ENCODE peak calls at places on chromosome 19, in five cellular contexts. M, H, E, S and W are unnamed samples.

GRCh38 chr19:49423985-49424303 is 703 bp upstream of the PTH2 start:
- DNase-seq in E (no peak), S (no peak), H (no peak), M (no peak), W (no peak)

GRCh38 chr19:18021121-18021755 is 13.3 kb downstream of the ARRDC2 start:
- DNase-seq in M (peak; percentile 70), H (peak; percentile 91), S (peak; percentile 91), E (peak; percentile 95), W (peak; percentile 69)

GRCh38 chr19:3389876-3390361 is 23.5 kb downstream of the NFIC start:
- DNase-seq in H (no peak), S (no peak), M (no peak), E (peak; percentile 53), W (no peak)

GRCh38 chr19:10289836-10290438 is at the start of gene ICAM5:
- DNase-seq in S (no peak), M (no peak), E (no peak), H (no peak), W (no peak)

GRCh38 chr19:44050740-44051653 is 839 bp upstream of the ZNF223 start:
- DNase-seq in M (no peak), E (peak; percentile 8), H (peak; percentile 2), S (no peak), W (no peak)

GRCh38 chr19:19732579-19733501 is at the start of gene ZNF14:
- DNase-seq in E (peak; percentile 96), S (peak; percentile 96), H (peak; percentile 94), M (peak; percentile 88), W (peak; percentile 84)

GRCh38 chr19:51686171-51686570 is 7.0 kb upstream of the SPACA6 start:
- DNase-seq in E (peak; percentile 56), S (no peak), H (peak; percentile 20), M (no peak), W (no peak)

GRCh38 chr19:38061294-38061693 is 154.3 kb downstream of the SIPA1L3 start:
- DNase-seq in M (no peak), H (peak; percentile 81), E (peak; percentile 92), S (no peak), W (peak; percentile 79)

GRCh38 chr19:4284176-4284958 is 5.3 kb downstream of the SHD start:
- DNase-seq in E (no peak), M (no peak), S (no peak), H (peak; percentile 9), W (no peak)

GRCh38 chr19:5071579-5071978 is 102.7 kb downstream of the KDM4B start:
- DNase-seq in E (no peak), M (no peak), S (no peak), H (no peak), W (no peak)

GRCh38 chr19:6393982-6394412 is 1.0 kb upstream of the GTF2F1 start:
- DNase-seq in M (no peak), H (no peak), S (no peak), E (no peak), W (no peak)

GRCh38 chr19:8194528-8195275 is 14.5 kb upstream of the CERS4 start:
- DNase-seq in E (no peak), M (peak; percentile 49), H (no peak), S (no peak), W (no peak)

GRCh38 chr19:16166417-16166816 is 6.9 kb downstream of the CIB3 start:
- DNase-seq in M (no peak), H (no peak), E (no peak), S (no peak), W (no peak)

GRCh38 chr19:32646556-32646955 is 28.4 kb downstream of the ANKRD27 start:
- DNase-seq in H (no peak), E (no peak), S (no peak), M (no peak), W (no peak)

GRCh38 chr19:35521124-35521743 is 6.9 kb downstream of the SBSN start:
- DNase-seq in E (no peak), M (no peak), S (no peak), H (no peak), W (no peak)

GRCh38 chr19:4567584-4568071 is 8.1 kb upstream of the SEMA6B start:
- DNase-seq in S (peak; percentile 80), E (peak; percentile 79), M (peak; percentile 37), H (peak; percentile 52), W (no peak)

GRCh38 chr19:45336696-45337251 is 3.8 kb upstream of the KLC3 start:
- DNase-seq in E (no peak), H (no peak), M (no peak), S (no peak), W (no peak)

GRCh38 chr19:9076886-9077285 is 10.0 kb upstream of the OR1M1 start:
- DNase-seq in H (no peak), M (no peak), S (no peak), E (peak; percentile 2), W (peak; percentile 8)

GRCh38 chr19:20315543-20315942 is 148.5 kb downstream of the ZNF486 start:
- DNase-seq in H (no peak), M (no peak), S (no peak), E (no peak), W (no peak)

GRCh38 chr19:12521996-12522395 is 29.3 kb downstream of the ZNF564 start:
- DNase-seq in S (no peak), E (no peak), M (no peak), H (no peak), W (no peak)

GRCh38 chr19:33388231-33388816 is 14.8 kb downstream of the CEBPG start:
- DNase-seq in E (no peak), M (no peak), S (no peak), H (no peak), W (no peak)

GRCh38 chr19:55605637-55606470 is at the start of gene ZNF865:
- DNase-seq in E (peak; percentile 91), S (peak; percentile 82), H (peak; percentile 81), M (peak; percentile 62), W (peak; percentile 81)

GRCh38 chr19:45249261-45250033 is 1.6 kb upstream of the MARK4 start:
- DNase-seq in M (no peak), S (no peak), E (no peak), H (no peak), W (no peak)

GRCh38 chr19:47065242-47065641 is 16.8 kb upstream of the TMEM160 start:
- DNase-seq in H (no peak), S (no peak), E (no peak), M (no peak), W (no peak)

GRCh38 chr19:30752201-30752600 is 380.0 kb downstream of the ZNF536 start:
- DNase-seq in S (no peak), H (no peak), M (no peak), E (no peak), W (no peak)

GRCh38 chr19:1261512-1261862 is 7.6 kb upstream of the CIRBP start:
- DNase-seq in S (peak; percentile 38), H (no peak), M (no peak), E (no peak), W (no peak)

GRCh38 chr19:29690842-29691241 is 24.2 kb downstream of the C19orf12 start:
- DNase-seq in E (peak; percentile 80), M (peak; percentile 28), H (peak; percentile 41), S (no peak), W (no peak)

GRCh38 chr19:33759356-33759755 is 37.3 kb upstream of the KCTD15 start:
- DNase-seq in E (no peak), M (no peak), H (no peak), S (no peak), W (no peak)